ENCODE peak calls at places on chromosome 19, in ten cellular contexts. L, V, Z, M, D, O, E, B, A and S are unnamed samples.

GRCh38 chr19:57245066-57245465 is 4.6 kb downstream of the ZNF805 start:
- DNase-seq in D (no peak), E (no peak), V (no peak), A (no peak), Z (no peak), M (no peak), O (no peak), B (no peak), L (no peak), S (no peak)

GRCh38 chr19:1874554-1875185 is 10.6 kb downstream of the ABHD17A start:
- DNase-seq in M (no peak), L (no peak), D (no peak), O (peak; percentile 53), Z (no peak), V (no peak), A (no peak), B (no peak), E (no peak), S (peak; percentile 28)

GRCh38 chr19:39765091-39766076 is 13.3 kb upstream of the LEUTX start:
- DNase-seq in M (no peak), A (peak; percentile 37), B (no peak), O (peak; percentile 61), V (peak; percentile 18), D (peak; percentile 41), L (peak; percentile 22), Z (no peak), E (no peak), S (no peak)

GRCh38 chr19:14056741-14057356 is 5.0 kb downstream of the PALM3 start:
- DNase-seq in O (no peak), V (no peak), E (no peak), A (no peak), B (no peak), M (no peak), Z (no peak), D (no peak), L (peak; percentile 67), S (no peak)

GRCh38 chr19:39193785-39194184 is 3.0 kb upstream of the NCCRP1 start:
- DNase-seq in Z (no peak), M (no peak), V (no peak), D (no peak), O (no peak), B (no peak), E (no peak), A (no peak), L (no peak), S (no peak)

GRCh38 chr19:48341006-48341405 is 15.7 kb downstream of the EMP3 start:
- DNase-seq in D (no peak), O (no peak), A (peak; percentile 97), L (no peak), Z (no peak), B (no peak), M (no peak), V (no peak), E (no peak), S (no peak)

GRCh38 chr19:53546766-53547541 is 9.0 kb downstream of the ZNF331 start:
- DNase-seq in B (no peak), V (no peak), M (no peak), D (no peak), E (no peak), Z (no peak), L (no peak), A (no peak), O (no peak), S (no peak)

GRCh38 chr19:12800873-12801465 is 631 bp downstream of the PRDX2 start:
- DNase-seq in E (no peak), A (no peak), Z (no peak), D (peak; percentile 26), L (peak; percentile 76), O (no peak), B (peak; percentile 72), V (no peak), M (peak; percentile 48), S (no peak)

GRCh38 chr19:42095814-42096230 is 19.9 kb downstream of the ZNF574 start:
- DNase-seq in B (no peak), D (no peak), V (no peak), M (no peak), A (no peak), L (peak; percentile 99), O (no peak), Z (no peak), E (no peak), S (no peak)

GRCh38 chr19:3609779-3610719 is 3.4 kb upstream of the TBXA2R start:
- DNase-seq in O (peak; percentile 12), L (no peak), B (peak; percentile 33), V (no peak), D (no peak), M (peak; percentile 31), A (no peak), Z (no peak), E (no peak), S (no peak)

GRCh38 chr19:4140237-4140711 is 13.2 kb upstream of the CREB3L3 start:
- DNase-seq in V (no peak), A (peak; percentile 74), O (peak; percentile 79), M (no peak), B (no peak), E (no peak), Z (no peak), D (peak; percentile 19), L (peak; percentile 91), S (peak; percentile 28)

GRCh38 chr19:48152552-48152951 is 17.6 kb downstream of the LIG1 start:
- DNase-seq in E (peak; percentile 26), O (peak; percentile 80), M (peak; percentile 59), V (peak; percentile 72), L (peak; percentile 85), A (peak; percentile 3), Z (peak; percentile 46), B (no peak), D (peak; percentile 52), S (peak; percentile 16)

GRCh38 chr19:15252398-15253018 is 20.3 kb upstream of the EPHX3 start:
- DNase-seq in O (peak; percentile 46), Z (no peak), E (no peak), D (no peak), A (no peak), L (peak; percentile 81), M (no peak), B (no peak), V (no peak), S (no peak)

GRCh38 chr19:29491491-29491890 is 34.3 kb upstream of the VSTM2B start:
- DNase-seq in V (no peak), M (no peak), L (no peak), E (no peak), A (no peak), D (no peak), B (no peak), Z (no peak), O (no peak), S (no peak)

GRCh38 chr19:6232567-6232966 is 47.2 kb downstream of the MLLT1 start:
- DNase-seq in D (no peak), L (no peak), O (peak; percentile 93), A (no peak), V (no peak), E (no peak), B (no peak), M (no peak), Z (no peak), S (no peak)

GRCh38 chr19:55069137-55069858 is 6.3 kb upstream of the RDH13 start:
- DNase-seq in A (no peak), D (peak; percentile 70), O (peak; percentile 28), V (no peak), Z (no peak), L (peak; percentile 77), M (no peak), E (no peak), B (no peak), S (no peak)

GRCh38 chr19:6723108-6723618 is 2.7 kb upstream of the C3 start:
- DNase-seq in M (peak; percentile 82), B (peak; percentile 10), Z (no peak), O (peak; percentile 76), V (peak; percentile 84), D (peak; percentile 75), A (no peak), E (no peak), L (peak; percentile 71), S (no peak)

GRCh38 chr19:1363599-1363998 is 20.1 kb upstream of the NDUFS7 start:
- DNase-seq in A (no peak), E (no peak), M (no peak), O (no peak), L (no peak), V (no peak), Z (no peak), D (no peak), B (no peak), S (peak; percentile 78)

GRCh38 chr19:45110811-45111210 is 17.8 kb downstream of the PPP1R37 start:
- DNase-seq in L (no peak), V (no peak), M (no peak), B (no peak), O (no peak), A (no peak), D (no peak), E (no peak), Z (no peak), S (no peak)

GRCh38 chr19:38862321-38863059 is 12.7 kb upstream of the HNRNPL start:
- DNase-seq in L (no peak), D (peak; percentile 41), V (peak; percentile 81), B (no peak), A (peak; percentile 11), Z (no peak), O (peak; percentile 76), M (no peak), E (no peak), S (peak; percentile 84)